ENCODE peak calls at places on chromosomes 4 and X, in six cellular contexts. Z is neuronal stem cell, E is H9, V is IMR-90, T is mesenchymal stem cell, P is H1. F is an unnamed sample.

GRCh38 chrX:133638285-133638684 is 223.0 kb upstream of the GPC4 start:
- DNase-seq in E (no peak), Z (no peak), V (no peak), P (no peak), T (no peak), F (no peak)

GRCh38 chr4:94436512-94436911 is 15.2 kb upstream of the PDLIM5 start:
- DNase-seq in V (no peak), P (no peak), T (no peak), Z (no peak), E (no peak), F (no peak)

GRCh38 chrX:119194631-119195030 is 41.5 kb upstream of the PGRMC1 start:
- DNase-seq in E (no peak), Z (no peak), T (peak), P (no peak), V (no peak), F (no peak)

GRCh38 chr4:146638801-146639351 is at the start of gene POU4F2:
- DNase-seq in T (peak), V (no peak), Z (no peak), P (peak), E (peak), F (no peak)

GRCh38 chr4:104751468-104751867 is 256.8 kb upstream of the CXXC4 start:
- DNase-seq in V (no peak), T (no peak), P (no peak), E (no peak), Z (no peak), F (no peak)

GRCh38 chr4:17380347-17380746 is 131.5 kb downstream of the QDPR start:
- DNase-seq in Z (no peak), E (no peak), T (no peak), P (no peak), V (no peak), F (no peak)

GRCh38 chrX:3541336-3541735 is 172.1 kb downstream of the PRKX start:
- DNase-seq in P (no peak), V (no peak), T (no peak), E (no peak), Z (no peak), F (no peak)

GRCh38 chr4:175092114-175092513 is 174.0 kb downstream of the ADAM29 start:
- DNase-seq in V (no peak), Z (no peak), P (no peak), E (no peak), T (no peak), F (no peak)

GRCh38 chr4:115780835-115781234 is 667.4 kb upstream of the NDST4 start:
- DNase-seq in T (no peak), P (no peak), Z (no peak), V (no peak), E (no peak), F (no peak)

GRCh38 chr4:115781528-115782146 is 668.2 kb upstream of the NDST4 start:
- DNase-seq in E (no peak), V (no peak), P (no peak), Z (no peak), T (no peak), F (peak)

GRCh38 chr4:115780268-115780667 is 666.8 kb upstream of the NDST4 start:
- DNase-seq in Z (no peak), P (no peak), E (no peak), T (no peak), V (no peak), F (no peak)
- H3K4me2 ChIP-seq in Z (no peak), P (no peak), E (no peak), T (no peak), V (no peak), F (no peak)

GRCh38 chrX:13689519-13690211 is 737 bp downstream of the RAB9A start:
- DNase-seq in P (no peak), T (peak), Z (no peak), E (no peak), V (peak), F (peak)
- H3K18ac ChIP-seq in P (no peak), T (peak), Z (peak), E (no peak), V (peak), F (peak)

GRCh38 chr4:81196126-81196650 is 18.8 kb downstream of the PRKG2 start:
- DNase-seq in E (no peak), T (no peak), V (no peak), P (no peak), Z (no peak), F (no peak)

GRCh38 chr4:81199831-81200230 is 15.2 kb downstream of the PRKG2 start:
- DNase-seq in Z (no peak), E (no peak), T (no peak), V (no peak), P (no peak), F (no peak)

GRCh38 chr4:81198151-81198550 is 16.9 kb downstream of the PRKG2 start:
- DNase-seq in V (no peak), E (no peak), P (no peak), T (no peak), Z (no peak), F (no peak)

GRCh38 chr4:81195475-81195874 is 19.5 kb downstream of the PRKG2 start:
- DNase-seq in V (peak), E (no peak), T (no peak), P (no peak), Z (no peak), F (no peak)

DNA sequence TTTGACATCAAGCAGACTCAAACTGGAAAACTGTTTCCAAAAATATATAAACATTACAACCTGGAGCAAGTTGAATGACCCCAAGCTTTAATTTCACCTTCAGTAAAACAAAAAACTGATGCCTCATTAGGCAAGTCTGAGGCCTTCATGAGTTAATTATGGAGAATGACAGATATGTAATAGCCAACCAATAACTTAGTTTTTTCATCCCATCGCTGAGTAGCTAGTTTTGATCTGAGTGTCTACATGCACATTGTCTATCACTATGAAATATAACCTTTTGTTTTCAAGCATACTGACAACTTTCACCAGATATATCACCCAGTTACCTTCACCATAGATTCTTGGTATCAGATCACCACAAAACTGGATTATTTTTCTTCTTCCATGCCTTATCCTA is 16.4 kb downstream of the PRKG2 start:
- DNase-seq in Z (no peak), T (no peak), E (no peak), V (no peak), P (no peak), F (no peak)
- H2AFZ ChIP-seq in Z (no peak), T (no peak), E (no peak), V (no peak), P (no peak), F (no peak)

GRCh38 chr4:40234519-40235039 is 37.7 kb downstream of the RHOH start:
- DNase-seq in P (no peak), E (no peak), T (no peak), Z (no peak), V (no peak), F (no peak)

GRCh38 chr4:40232610-40233009 is 35.8 kb downstream of the RHOH start:
- DNase-seq in E (no peak), T (no peak), P (no peak), Z (no peak), V (no peak), F (no peak)

GRCh38 chr4:40233227-40233626 is 36.4 kb downstream of the RHOH start:
- DNase-seq in V (no peak), T (no peak), P (no peak), Z (no peak), E (no peak), F (no peak)

GRCh38 chr4:40228497-40229365 is 31.9 kb downstream of the RHOH start:
- DNase-seq in Z (no peak), E (peak), P (peak), T (peak), V (no peak), F (peak)

DNA sequence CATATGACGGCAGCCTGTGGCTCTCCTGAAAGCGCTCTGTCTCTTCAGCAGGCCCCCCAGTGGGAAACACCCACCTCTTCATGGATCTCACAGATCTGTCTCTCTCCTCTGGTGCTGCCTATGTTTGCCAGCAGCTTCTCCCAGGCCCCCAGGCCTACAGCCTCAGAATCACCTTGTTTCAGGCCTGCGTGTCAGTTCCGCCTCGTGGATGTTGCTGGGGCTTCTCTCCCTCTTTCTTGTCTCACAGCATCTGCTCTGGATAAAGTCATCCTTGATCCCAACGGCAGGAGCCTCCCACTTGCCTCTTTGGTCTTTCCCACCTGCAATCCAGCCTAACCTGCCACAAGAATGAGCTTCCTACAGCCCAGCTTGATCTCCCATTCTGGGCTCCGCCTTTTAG is 34.6 kb downstream of the RHOH start:
- DNase-seq in V (no peak), T (no peak), Z (no peak), E (no peak), P (no peak), F (no peak)
- H3K4me2 ChIP-seq in V (no peak), T (no peak), Z (no peak), E (no peak), P (no peak), F (no peak)

GRCh38 chr4:19187709-19188108 is 1064.0 kb upstream of the SLIT2 start:
- DNase-seq in E (no peak), V (no peak), P (no peak), Z (no peak), T (no peak), F (no peak)
- H3K18ac ChIP-seq in E (no peak), V (no peak), P (no peak), Z (no peak), T (no peak), F (no peak)

GRCh38 chr4:124913237-124913636 is 200.7 kb upstream of the ANKRD50 start:
- DNase-seq in P (no peak), Z (no peak), T (no peak), V (no peak), E (peak), F (no peak)

GRCh38 chr4:124915073-124915472 is 202.5 kb upstream of the ANKRD50 start:
- DNase-seq in Z (no peak), P (no peak), T (no peak), V (no peak), E (no peak), F (no peak)

DNA sequence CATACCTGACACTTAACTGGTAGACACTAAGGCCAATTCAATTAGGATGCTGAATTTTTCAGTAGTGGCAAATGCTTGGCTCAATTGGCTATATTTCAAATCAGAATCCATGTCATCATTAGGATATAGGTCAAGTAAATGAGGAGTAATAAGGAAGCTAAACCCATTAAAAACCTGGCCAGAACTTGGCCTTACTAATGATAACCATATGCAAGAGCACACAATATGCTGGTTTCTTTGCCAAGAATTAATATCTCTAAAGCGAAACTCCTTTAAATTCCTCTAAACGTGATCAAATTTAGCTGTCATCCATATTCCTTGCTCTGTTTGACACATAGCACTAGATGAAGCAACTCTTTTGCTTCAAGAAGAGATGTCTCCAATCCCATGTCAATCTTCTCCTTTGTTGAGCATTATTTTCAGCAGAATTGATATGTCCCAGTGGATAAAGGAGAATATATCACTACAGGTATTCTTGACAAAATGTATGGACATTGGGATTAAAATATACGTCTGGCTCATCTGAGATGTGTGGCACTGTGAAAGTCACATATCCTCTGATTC is 206.1 kb upstream of the ANKRD50 start:
- DNase-seq in V (no peak), Z (no peak), E (no peak), P (no peak), T (no peak), F (no peak)
- H2AFZ ChIP-seq in V (no peak), Z (no peak), E (no peak), P (no peak), T (no peak), F (no peak)

GRCh38 chr4:87912164-87913004 is 63.1 kb upstream of the SPP1 start:
- DNase-seq in T (peak), P (no peak), V (no peak), E (no peak), Z (no peak), F (no peak)
- H3K4me2 ChIP-seq in T (no peak), P (no peak), V (no peak), E (no peak), Z (no peak), F (no peak)

DNA sequence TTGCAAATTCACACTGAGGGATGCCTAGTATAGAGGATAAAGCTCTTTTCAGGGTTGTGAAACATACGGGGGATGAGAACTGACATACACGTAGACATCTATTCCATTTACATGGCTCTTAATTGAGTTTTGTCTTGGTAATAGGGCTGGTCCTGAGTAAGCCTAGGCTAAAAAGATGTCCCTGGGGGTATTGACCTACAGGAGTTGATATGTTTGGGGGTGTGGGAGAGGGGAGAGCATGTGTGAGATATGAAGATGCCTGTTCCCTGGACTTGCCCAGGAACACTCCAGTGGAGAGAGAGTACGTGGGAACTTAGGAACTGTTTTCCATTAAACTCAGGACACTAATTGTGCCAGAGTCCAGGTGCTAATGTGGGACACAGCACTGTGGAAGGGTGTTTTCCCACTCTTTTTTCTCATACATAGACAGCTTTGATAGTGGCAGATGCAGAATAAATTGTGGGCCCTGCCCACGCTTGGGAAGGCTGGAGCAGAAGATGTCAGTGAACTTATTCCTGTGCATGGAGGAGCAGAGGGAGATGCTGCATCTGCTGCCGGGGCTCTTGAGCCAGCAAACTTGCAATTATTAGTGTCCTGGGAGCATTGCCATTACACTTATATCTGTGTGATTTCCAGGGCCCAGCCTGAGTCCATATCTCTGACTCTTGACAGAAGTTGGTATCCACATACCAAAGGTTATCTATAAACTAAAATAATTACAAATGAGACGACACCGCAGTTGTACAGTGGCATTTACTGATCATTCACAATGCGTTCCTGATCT is 20.7 kb downstream of the SYNPO2 start:
- DNase-seq in Z (no peak), V (no peak), P (no peak), T (no peak), E (no peak), F (no peak)
- H3K18ac ChIP-seq in Z (no peak), V (no peak), P (no peak), T (no peak), E (no peak), F (no peak)

DNA sequence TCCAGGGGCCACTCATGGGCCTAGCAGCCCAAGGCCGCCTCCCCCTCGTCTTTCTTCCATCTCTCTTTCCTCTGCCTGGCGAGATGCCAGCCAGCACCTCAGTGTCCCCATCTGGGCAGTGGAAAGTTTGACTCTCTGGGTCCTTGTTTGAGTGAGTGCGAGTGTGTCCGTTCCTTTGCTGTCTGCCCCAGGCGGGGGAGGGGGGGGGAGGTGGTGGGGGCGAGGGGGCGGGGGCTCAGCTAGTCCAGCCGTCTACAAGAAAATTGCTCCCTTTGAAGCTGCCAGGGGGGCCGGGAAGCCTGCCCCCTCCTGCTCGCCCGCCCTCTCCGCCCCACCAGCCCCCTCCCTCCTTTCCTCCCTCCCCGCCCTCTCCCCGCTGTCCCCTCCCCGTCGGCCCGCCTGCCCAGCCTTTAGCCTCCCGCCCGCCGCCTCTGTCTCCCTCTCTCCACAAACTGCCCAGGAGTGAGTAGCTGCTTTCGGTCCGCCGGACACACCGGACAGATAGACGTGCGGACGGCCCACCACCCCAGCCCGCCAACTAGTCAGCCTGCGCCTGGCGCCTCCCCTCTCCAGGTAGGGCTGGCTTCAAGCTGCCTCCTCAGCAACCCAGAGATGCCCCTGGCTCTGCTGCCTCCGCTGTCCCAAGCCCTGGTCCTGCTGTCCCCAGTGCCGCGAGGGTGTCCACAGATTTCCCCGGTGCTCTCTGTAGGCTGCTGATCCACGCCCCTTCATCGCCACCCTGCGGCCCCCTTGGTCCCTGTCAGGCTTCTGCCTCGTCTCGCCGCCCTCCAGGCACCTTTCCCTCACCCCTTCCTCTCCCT is at the start of gene BGN:
- DNase-seq in Z (no peak), P (peak), V (peak), E (peak), T (peak), F (peak)
- H2AFZ ChIP-seq in Z (peak), P (no peak), V (peak), E (no peak), T (peak), F (peak)

F was measured in trophoblast cell.